ENCODE peak calls at places on chromosomes 6 and 20, in ten cellular contexts. One of them, this sample, is unnamed.

GRCh38 chr6:88920777-88921728 is 42.4 kb downstream of the RNGTT start:
- DNase-seq in RPMI8226: no peak
- DNase-seq in G401: no peak
- DNase-seq in CD8-positive, alpha-beta T cell: no peak
- DNase-seq in epithelial cell of esophagus: no peak
- DNase-seq in T-helper 17 cell: no peak
- DNase-seq in GM10248: no peak
- DNase-seq in activated CD8-positive, alpha-beta memory T cell treated with anti-CD3 and anti-CD28 coated beads for 48 hours: no peak
- DNase-seq in Right ventricle myocardium inferior: no peak
- DNase-seq in Panc1: no peak
- DNase-seq in this sample: no peak

GRCh38 chr6:165845488-165845887 is 182.4 kb upstream of the PDE10A start:
- DNase-seq in RPMI8226: no peak
- DNase-seq in G401: no peak
- DNase-seq in CD8-positive, alpha-beta T cell: no peak
- DNase-seq in epithelial cell of esophagus: no peak
- DNase-seq in T-helper 17 cell: no peak
- DNase-seq in GM10248: no peak
- DNase-seq in activated CD8-positive, alpha-beta memory T cell treated with anti-CD3 and anti-CD28 coated beads for 48 hours: no peak
- DNase-seq in Right ventricle myocardium inferior: no peak
- DNase-seq in Panc1: no peak
- DNase-seq in this sample: no peak

GRCh38 chr6:163189609-163190008 is 224.9 kb upstream of the QKI start:
- DNase-seq in RPMI8226: no peak
- DNase-seq in G401: no peak
- DNase-seq in CD8-positive, alpha-beta T cell: no peak
- DNase-seq in epithelial cell of esophagus: no peak
- DNase-seq in T-helper 17 cell: no peak
- DNase-seq in GM10248: no peak
- DNase-seq in activated CD8-positive, alpha-beta memory T cell treated with anti-CD3 and anti-CD28 coated beads for 48 hours: no peak
- DNase-seq in Right ventricle myocardium inferior: no peak
- DNase-seq in Panc1: no peak
- DNase-seq in this sample: no peak

GRCh38 chr20:17956099-17956685 is 12.4 kb downstream of the SNX5 start:
- DNase-seq in RPMI8226: no peak
- DNase-seq in G401: no peak
- DNase-seq in CD8-positive, alpha-beta T cell: no peak
- DNase-seq in epithelial cell of esophagus: no peak
- DNase-seq in T-helper 17 cell: no peak
- DNase-seq in GM10248: no peak
- DNase-seq in activated CD8-positive, alpha-beta memory T cell treated with anti-CD3 and anti-CD28 coated beads for 48 hours: no peak
- DNase-seq in Right ventricle myocardium inferior: no peak
- DNase-seq in Panc1: no peak
- DNase-seq in this sample: no peak

GRCh38 chr6:150930816-150931215 is 65.3 kb downstream of the MTHFD1L start:
- DNase-seq in RPMI8226: no peak
- DNase-seq in G401: no peak
- DNase-seq in CD8-positive, alpha-beta T cell: no peak
- DNase-seq in epithelial cell of esophagus: no peak
- DNase-seq in T-helper 17 cell: no peak
- DNase-seq in GM10248: no peak
- DNase-seq in activated CD8-positive, alpha-beta memory T cell treated with anti-CD3 and anti-CD28 coated beads for 48 hours: no peak
- DNase-seq in Right ventricle myocardium inferior: no peak
- DNase-seq in Panc1: no peak
- DNase-seq in this sample: no peak

GRCh38 chr6:136208783-136209182 is 41.3 kb downstream of the MTFR2 start:
- DNase-seq in RPMI8226: no peak
- DNase-seq in G401: no peak
- DNase-seq in CD8-positive, alpha-beta T cell: no peak
- DNase-seq in epithelial cell of esophagus: no peak
- DNase-seq in T-helper 17 cell: no peak
- DNase-seq in GM10248: no peak
- DNase-seq in activated CD8-positive, alpha-beta memory T cell treated with anti-CD3 and anti-CD28 coated beads for 48 hours: no peak
- DNase-seq in Right ventricle myocardium inferior: no peak
- DNase-seq in Panc1: no peak
- DNase-seq in this sample: no peak

GRCh38 chr6:127515794-127516675 is 3.1 kb downstream of the MTCL3 start:
- DNase-seq in RPMI8226: peak
- DNase-seq in G401: peak
- DNase-seq in CD8-positive, alpha-beta T cell: peak
- DNase-seq in epithelial cell of esophagus: peak
- DNase-seq in T-helper 17 cell: peak
- DNase-seq in GM10248: peak
- DNase-seq in activated CD8-positive, alpha-beta memory T cell treated with anti-CD3 and anti-CD28 coated beads for 48 hours: peak
- DNase-seq in Right ventricle myocardium inferior: peak
- DNase-seq in Panc1: no peak
- DNase-seq in this sample: peak

GRCh38 chr6:4800662-4801061 is 24.5 kb downstream of the CDYL start:
- DNase-seq in RPMI8226: no peak
- DNase-seq in G401: no peak
- DNase-seq in CD8-positive, alpha-beta T cell: no peak
- DNase-seq in epithelial cell of esophagus: no peak
- DNase-seq in T-helper 17 cell: no peak
- DNase-seq in GM10248: no peak
- DNase-seq in activated CD8-positive, alpha-beta memory T cell treated with anti-CD3 and anti-CD28 coated beads for 48 hours: no peak
- DNase-seq in Right ventricle myocardium inferior: no peak
- DNase-seq in Panc1: no peak
- DNase-seq in this sample: no peak

GRCh38 chr6:140956567-140957306 is 1176.0 kb upstream of the GJE1 start:
- DNase-seq in RPMI8226: no peak
- DNase-seq in G401: peak
- DNase-seq in CD8-positive, alpha-beta T cell: no peak
- DNase-seq in epithelial cell of esophagus: peak
- DNase-seq in T-helper 17 cell: no peak
- DNase-seq in GM10248: no peak
- DNase-seq in activated CD8-positive, alpha-beta memory T cell treated with anti-CD3 and anti-CD28 coated beads for 48 hours: no peak
- DNase-seq in Right ventricle myocardium inferior: no peak
- DNase-seq in Panc1: no peak
- DNase-seq in this sample: peak

GRCh38 chr20:36574278-36575065 is 1.1 kb downstream of the TGIF2 start:
- DNase-seq in RPMI8226: peak
- DNase-seq in G401: no peak
- DNase-seq in CD8-positive, alpha-beta T cell: peak
- DNase-seq in epithelial cell of esophagus: peak
- DNase-seq in T-helper 17 cell: peak
- DNase-seq in GM10248: peak
- DNase-seq in activated CD8-positive, alpha-beta memory T cell treated with anti-CD3 and anti-CD28 coated beads for 48 hours: peak
- DNase-seq in Right ventricle myocardium inferior: peak
- DNase-seq in Panc1: no peak
- DNase-seq in this sample: no peak

GRCh38 chr6:123745877-123746276 is 57.8 kb upstream of the NKAIN2 start:
- DNase-seq in RPMI8226: no peak
- DNase-seq in G401: no peak
- DNase-seq in CD8-positive, alpha-beta T cell: no peak
- DNase-seq in epithelial cell of esophagus: peak
- DNase-seq in T-helper 17 cell: no peak
- DNase-seq in GM10248: no peak
- DNase-seq in activated CD8-positive, alpha-beta memory T cell treated with anti-CD3 and anti-CD28 coated beads for 48 hours: no peak
- DNase-seq in Right ventricle myocardium inferior: no peak
- DNase-seq in Panc1: peak
- DNase-seq in this sample: no peak

GRCh38 chr20:10501377-10501776 is 66.3 kb downstream of the SLX4IP start:
- DNase-seq in RPMI8226: no peak
- DNase-seq in G401: peak
- DNase-seq in CD8-positive, alpha-beta T cell: peak
- DNase-seq in epithelial cell of esophagus: peak
- DNase-seq in T-helper 17 cell: no peak
- DNase-seq in GM10248: no peak
- DNase-seq in activated CD8-positive, alpha-beta memory T cell treated with anti-CD3 and anti-CD28 coated beads for 48 hours: no peak
- DNase-seq in Right ventricle myocardium inferior: no peak
- DNase-seq in Panc1: no peak
- DNase-seq in this sample: no peak

GRCh38 chr6:2708456-2708855 is 42.3 kb downstream of the MYLK4 start:
- DNase-seq in RPMI8226: no peak
- DNase-seq in G401: no peak
- DNase-seq in CD8-positive, alpha-beta T cell: no peak
- DNase-seq in epithelial cell of esophagus: no peak
- DNase-seq in T-helper 17 cell: no peak
- DNase-seq in GM10248: no peak
- DNase-seq in activated CD8-positive, alpha-beta memory T cell treated with anti-CD3 and anti-CD28 coated beads for 48 hours: no peak
- DNase-seq in Right ventricle myocardium inferior: no peak
- DNase-seq in Panc1: no peak
- DNase-seq in this sample: no peak

GRCh38 chr6:139903411-139904157 is 529.1 kb upstream of the CITED2 start:
- DNase-seq in RPMI8226: peak
- DNase-seq in G401: no peak
- DNase-seq in CD8-positive, alpha-beta T cell: no peak
- DNase-seq in epithelial cell of esophagus: no peak
- DNase-seq in T-helper 17 cell: no peak
- DNase-seq in GM10248: peak
- DNase-seq in activated CD8-positive, alpha-beta memory T cell treated with anti-CD3 and anti-CD28 coated beads for 48 hours: no peak
- DNase-seq in Right ventricle myocardium inferior: no peak
- DNase-seq in Panc1: no peak
- DNase-seq in this sample: no peak

GRCh38 chr6:66902457-66902856 is 1195.4 kb upstream of the EYS start:
- DNase-seq in RPMI8226: no peak
- DNase-seq in G401: no peak
- DNase-seq in CD8-positive, alpha-beta T cell: no peak
- DNase-seq in epithelial cell of esophagus: no peak
- DNase-seq in T-helper 17 cell: no peak
- DNase-seq in GM10248: no peak
- DNase-seq in activated CD8-positive, alpha-beta memory T cell treated with anti-CD3 and anti-CD28 coated beads for 48 hours: no peak
- DNase-seq in Right ventricle myocardium inferior: no peak
- DNase-seq in Panc1: no peak
- DNase-seq in this sample: no peak

GRCh38 chr6:81075974-81076373 is 676.5 kb downstream of the TENT5A start:
- DNase-seq in RPMI8226: no peak
- DNase-seq in G401: peak
- DNase-seq in CD8-positive, alpha-beta T cell: no peak
- DNase-seq in epithelial cell of esophagus: peak
- DNase-seq in T-helper 17 cell: no peak
- DNase-seq in GM10248: no peak
- DNase-seq in activated CD8-positive, alpha-beta memory T cell treated with anti-CD3 and anti-CD28 coated beads for 48 hours: no peak
- DNase-seq in Right ventricle myocardium inferior: no peak
- DNase-seq in Panc1: no peak
- DNase-seq in this sample: no peak

GRCh38 chr6:133983099-133983939 is 30.3 kb downstream of the TBPL1 start:
- DNase-seq in RPMI8226: no peak
- DNase-seq in G401: no peak
- DNase-seq in CD8-positive, alpha-beta T cell: peak
- DNase-seq in epithelial cell of esophagus: peak
- DNase-seq in T-helper 17 cell: peak
- DNase-seq in GM10248: no peak
- DNase-seq in activated CD8-positive, alpha-beta memory T cell treated with anti-CD3 and anti-CD28 coated beads for 48 hours: no peak
- DNase-seq in Right ventricle myocardium inferior: peak
- DNase-seq in Panc1: no peak
- DNase-seq in this sample: no peak

GRCh38 chr20:63337786-63338420 is 23.2 kb downstream of the CHRNA4 start:
- DNase-seq in RPMI8226: no peak
- DNase-seq in G401: no peak
- DNase-seq in CD8-positive, alpha-beta T cell: no peak
- DNase-seq in epithelial cell of esophagus: no peak
- DNase-seq in T-helper 17 cell: no peak
- DNase-seq in GM10248: no peak
- DNase-seq in activated CD8-positive, alpha-beta memory T cell treated with anti-CD3 and anti-CD28 coated beads for 48 hours: no peak
- DNase-seq in Right ventricle myocardium inferior: no peak
- DNase-seq in Panc1: no peak
- DNase-seq in this sample: no peak

GRCh38 chr6:121498481-121499276 is 63.2 kb downstream of the GJA1 start:
- DNase-seq in RPMI8226: no peak
- DNase-seq in G401: no peak
- DNase-seq in CD8-positive, alpha-beta T cell: no peak
- DNase-seq in epithelial cell of esophagus: peak
- DNase-seq in T-helper 17 cell: no peak
- DNase-seq in GM10248: no peak
- DNase-seq in activated CD8-positive, alpha-beta memory T cell treated with anti-CD3 and anti-CD28 coated beads for 48 hours: no peak
- DNase-seq in Right ventricle myocardium inferior: no peak
- DNase-seq in Panc1: no peak
- DNase-seq in this sample: no peak

GRCh38 chr6:156593127-156593526 is 184.1 kb upstream of the ARID1B start:
- DNase-seq in RPMI8226: no peak
- DNase-seq in G401: no peak
- DNase-seq in CD8-positive, alpha-beta T cell: no peak
- DNase-seq in epithelial cell of esophagus: no peak
- DNase-seq in T-helper 17 cell: no peak
- DNase-seq in GM10248: no peak
- DNase-seq in activated CD8-positive, alpha-beta memory T cell treated with anti-CD3 and anti-CD28 coated beads for 48 hours: no peak
- DNase-seq in Right ventricle myocardium inferior: no peak
- DNase-seq in Panc1: no peak
- DNase-seq in this sample: no peak

GRCh38 chr6:112203577-112204349 is 50.6 kb downstream of the LAMA4 start:
- DNase-seq in RPMI8226: peak
- DNase-seq in G401: no peak
- DNase-seq in CD8-positive, alpha-beta T cell: no peak
- DNase-seq in epithelial cell of esophagus: peak
- DNase-seq in T-helper 17 cell: no peak
- DNase-seq in GM10248: no peak
- DNase-seq in activated CD8-positive, alpha-beta memory T cell treated with anti-CD3 and anti-CD28 coated beads for 48 hours: no peak
- DNase-seq in Right ventricle myocardium inferior: no peak
- DNase-seq in Panc1: peak
- DNase-seq in this sample: no peak

GRCh38 chr20:1337441-1337840 is 8.5 kb upstream of the SDCBP2 start:
- DNase-seq in RPMI8226: no peak
- DNase-seq in G401: no peak
- DNase-seq in CD8-positive, alpha-beta T cell: no peak
- DNase-seq in epithelial cell of esophagus: no peak
- DNase-seq in T-helper 17 cell: no peak
- DNase-seq in GM10248: no peak
- DNase-seq in activated CD8-positive, alpha-beta memory T cell treated with anti-CD3 and anti-CD28 coated beads for 48 hours: no peak
- DNase-seq in Right ventricle myocardium inferior: no peak
- DNase-seq in Panc1: no peak
- DNase-seq in this sample: no peak

GRCh38 chr20:61643631-61644386 is 391.7 kb downstream of the CDH4 start:
- DNase-seq in RPMI8226: no peak
- DNase-seq in G401: no peak
- DNase-seq in CD8-positive, alpha-beta T cell: no peak
- DNase-seq in epithelial cell of esophagus: no peak
- DNase-seq in T-helper 17 cell: no peak
- DNase-seq in GM10248: no peak
- DNase-seq in activated CD8-positive, alpha-beta memory T cell treated with anti-CD3 and anti-CD28 coated beads for 48 hours: no peak
- DNase-seq in Right ventricle myocardium inferior: no peak
- DNase-seq in Panc1: no peak
- DNase-seq in this sample: no peak

GRCh38 chr6:46137387-46137786 is 7.6 kb downstream of the ENPP4 start:
- DNase-seq in RPMI8226: no peak
- DNase-seq in G401: no peak
- DNase-seq in CD8-positive, alpha-beta T cell: no peak
- DNase-seq in epithelial cell of esophagus: no peak
- DNase-seq in T-helper 17 cell: no peak
- DNase-seq in GM10248: no peak
- DNase-seq in activated CD8-positive, alpha-beta memory T cell treated with anti-CD3 and anti-CD28 coated beads for 48 hours: no peak
- DNase-seq in Right ventricle myocardium inferior: no peak
- DNase-seq in Panc1: no peak
- DNase-seq in this sample: no peak

This sample was measured in NCI-H446 treated with DMSO at 0.1 percent for 48 hours.